ENCODE peak calls at places on chromosomes 12 and 14, in seven cellular contexts. K, C, R, F, J, Z and E are unnamed samples.

GRCh38 chr12:121452356-121453021 is 52.6 kb downstream of the RNF34 start:
- DNase-seq in K (no peak), Z (no peak), F (no peak), R (no peak), C (peak; percentile 52), J (peak; percentile 75), E (no peak)

GRCh38 chr12:14860490-14860889 is 17.2 kb upstream of the ART4 start:
- DNase-seq in C (no peak), Z (no peak), J (no peak), R (no peak), F (no peak), K (no peak), E (no peak)

GRCh38 chr12:109963743-109964429 is 32.3 kb downstream of the GIT2 start:
- DNase-seq in J (no peak), C (peak; percentile 34), Z (no peak), R (no peak), K (no peak), F (no peak), E (no peak)

GRCh38 chr12:80419660-80420059 is 24.4 kb upstream of the PTPRQ start:
- DNase-seq in R (no peak), K (no peak), F (no peak), C (no peak), Z (no peak), J (no peak), E (no peak)

GRCh38 chr12:94973202-94973601 is 30.3 kb downstream of the NDUFA12 start:
- DNase-seq in R (no peak), J (no peak), K (peak; percentile 34), C (no peak), F (no peak), Z (no peak), E (no peak)

GRCh38 chr12:56307221-56307965 is 7.3 kb upstream of the CS start:
- DNase-seq in J (no peak), R (no peak), Z (no peak), C (no peak), F (no peak), K (no peak), E (no peak)

GRCh38 chr14:91374897-91375747 is 42.5 kb downstream of the CCDC88C start:
- DNase-seq in Z (no peak), C (no peak), J (no peak), K (no peak), R (no peak), F (no peak), E (no peak)

GRCh38 chr14:71590131-71590530 is 342.1 kb upstream of the RGS6 start:
- DNase-seq in R (no peak), J (no peak), Z (no peak), C (no peak), F (no peak), K (no peak), E (no peak)

GRCh38 chr14:96091149-96091693 is 52.1 kb downstream of the C14orf132 start:
- DNase-seq in C (no peak), K (no peak), F (no peak), Z (no peak), J (no peak), R (no peak), E (peak; percentile 25)

GRCh38 chr12:93892431-93893210 is 215.4 kb downstream of the CRADD start:
- DNase-seq in Z (no peak), J (peak; percentile 16), C (peak; percentile 29), R (no peak), K (no peak), F (no peak), E (no peak)

GRCh38 chr12:1870086-1870485 is 48.4 kb downstream of the CACNA2D4 start:
- DNase-seq in F (no peak), K (no peak), C (no peak), J (no peak), R (no peak), Z (no peak), E (no peak)

GRCh38 chr14:101588990-101589389 is 27.7 kb downstream of the DIO3 start:
- DNase-seq in J (no peak), C (peak; percentile 15), Z (no peak), F (no peak), R (no peak), K (no peak), E (no peak)

GRCh38 chr12:112685321-112685720 is 106.2 kb upstream of the RPH3A start:
- DNase-seq in K (no peak), J (no peak), Z (no peak), R (no peak), C (no peak), F (no peak), E (peak; percentile 46)

GRCh38 chr12:10027311-10028099 is 3.0 kb upstream of the CLEC9A start:
- DNase-seq in K (no peak), Z (no peak), R (no peak), J (no peak), C (no peak), F (no peak), E (no peak)